ENCODE peak calls at places on chromosomes 16 and 17, in four cellular contexts. S, G, H and L are unnamed samples.

GRCh38 chr16:17375388-17376304 is 95.1 kb downstream of the XYLT1 start:
- DNase-seq in G (no peak), H (no peak), S (no peak), L (no peak)

GRCh38 chr16:23729503-23730424 is 16.7 kb upstream of the ERN2 start:
- DNase-seq in H (no peak), G (peak), S (peak), L (no peak)

GRCh38 chr16:57540906-57541753 is 1.3 kb upstream of the ADGRG5 start:
- DNase-seq in H (no peak), G (peak), S (no peak), L (no peak)

GRCh38 chr17:60107526-60108257 is 29.0 kb upstream of the HEATR6 start:
- DNase-seq in G (no peak), H (no peak), S (no peak), L (no peak)

GRCh38 chr17:66150708-66151107 is 41.2 kb downstream of the CEP112 start:
- DNase-seq in S (no peak), H (no peak), G (no peak), L (no peak)

GRCh38 chr17:11908711-11909146 is 88.5 kb downstream of the ZNF18 start:
- DNase-seq in G (no peak), S (no peak), H (no peak), L (no peak)

GRCh38 chr17:79950306-79950705 is 85.4 kb downstream of the TBC1D16 start:
- DNase-seq in G (no peak), H (peak), S (no peak), L (no peak)

GRCh38 chr16:66440271-66440802 is 13.2 kb downstream of the BEAN1 start:
- DNase-seq in H (no peak), G (no peak), S (no peak), L (no peak)

DNA sequence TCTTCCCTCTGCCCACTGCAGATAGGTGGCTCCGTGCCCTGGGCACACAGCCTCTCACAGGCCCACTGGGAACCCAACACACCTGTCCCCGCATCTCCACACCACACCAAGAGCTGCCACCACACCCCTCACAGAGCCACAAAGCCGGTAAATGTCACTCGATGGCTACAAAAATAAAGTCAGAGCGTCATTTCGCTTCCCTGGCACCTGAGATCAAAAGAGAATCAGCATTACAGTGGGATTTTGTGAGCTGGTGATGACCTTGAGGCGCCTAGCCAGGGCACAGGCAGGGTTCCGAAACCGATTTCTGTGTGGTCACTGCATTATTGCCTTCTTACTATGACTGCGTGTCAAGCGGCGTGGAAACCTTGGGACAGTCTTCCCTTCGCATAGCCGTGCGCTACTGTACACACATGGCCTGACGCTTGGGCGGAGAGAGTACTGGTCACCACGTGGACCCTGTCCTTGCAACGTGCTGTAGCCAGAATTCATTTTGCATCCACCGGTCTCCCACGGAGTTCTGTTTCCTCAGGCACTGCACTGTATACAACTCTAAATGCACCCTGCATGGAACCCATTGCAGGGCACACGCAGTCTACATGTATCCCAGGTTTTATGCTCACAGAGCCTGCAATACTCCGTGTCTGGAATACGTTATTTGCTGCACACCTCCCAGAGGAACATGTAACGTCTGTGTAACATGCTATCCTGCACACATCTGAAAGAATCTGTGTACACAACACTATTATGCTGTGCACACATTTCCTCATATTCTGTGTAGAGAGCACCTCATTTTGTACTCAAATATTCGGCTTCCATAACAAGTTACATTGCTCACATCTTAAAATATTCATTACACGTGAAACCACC is 5.8 kb upstream of the FOXF1 start:
- DNase-seq in G (no peak), S (no peak), H (no peak), L (no peak)
- H3K4me3 ChIP-seq in G (no peak), S (no peak), H (no peak), L (no peak)

GRCh38 chr17:8250101-8250500 is 1.0 kb downstream of the PFAS start:
- DNase-seq in S (no peak), H (no peak), G (no peak), L (no peak)
- H3K4me3 ChIP-seq in S (peak), H (no peak), G (peak), L (no peak)

DNA sequence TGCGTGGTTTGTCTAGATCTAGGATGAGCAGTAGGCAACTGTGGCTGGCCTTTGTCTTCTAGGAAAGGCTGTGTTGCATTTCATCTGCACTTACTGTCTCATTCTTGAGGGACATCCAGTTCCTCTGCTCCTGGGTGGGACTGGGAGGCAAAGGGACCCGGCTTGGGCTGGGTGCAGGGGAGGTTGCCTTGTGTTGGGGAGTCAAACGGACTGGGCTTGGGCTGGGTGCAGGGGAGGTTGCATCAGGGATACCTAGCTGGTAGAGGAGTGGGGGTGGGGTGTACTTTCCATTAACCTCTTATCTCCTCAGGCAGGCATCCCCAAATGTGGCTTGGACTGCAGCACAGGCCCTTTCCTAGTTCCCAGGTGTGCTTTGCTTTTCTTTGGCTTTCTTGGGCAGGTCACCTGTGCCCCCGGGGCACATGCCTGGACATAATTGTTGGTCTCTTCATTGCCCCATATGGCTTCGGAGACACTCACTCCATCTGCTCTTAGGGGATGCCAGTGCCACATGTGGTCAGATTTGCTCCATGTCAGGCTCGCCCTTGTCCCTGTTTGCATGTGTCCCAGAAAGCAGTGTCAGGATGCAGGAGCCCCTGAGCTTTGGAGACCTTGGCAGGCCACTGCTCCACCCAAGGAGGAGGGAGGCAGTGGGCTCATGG is 1682.9 kb downstream of the TP53TG3F start:
- DNase-seq in G (no peak), H (no peak), S (no peak), L (no peak)
- H3K4me3 ChIP-seq in G (no peak), H (no peak), S (no peak), L (no peak)

DNA sequence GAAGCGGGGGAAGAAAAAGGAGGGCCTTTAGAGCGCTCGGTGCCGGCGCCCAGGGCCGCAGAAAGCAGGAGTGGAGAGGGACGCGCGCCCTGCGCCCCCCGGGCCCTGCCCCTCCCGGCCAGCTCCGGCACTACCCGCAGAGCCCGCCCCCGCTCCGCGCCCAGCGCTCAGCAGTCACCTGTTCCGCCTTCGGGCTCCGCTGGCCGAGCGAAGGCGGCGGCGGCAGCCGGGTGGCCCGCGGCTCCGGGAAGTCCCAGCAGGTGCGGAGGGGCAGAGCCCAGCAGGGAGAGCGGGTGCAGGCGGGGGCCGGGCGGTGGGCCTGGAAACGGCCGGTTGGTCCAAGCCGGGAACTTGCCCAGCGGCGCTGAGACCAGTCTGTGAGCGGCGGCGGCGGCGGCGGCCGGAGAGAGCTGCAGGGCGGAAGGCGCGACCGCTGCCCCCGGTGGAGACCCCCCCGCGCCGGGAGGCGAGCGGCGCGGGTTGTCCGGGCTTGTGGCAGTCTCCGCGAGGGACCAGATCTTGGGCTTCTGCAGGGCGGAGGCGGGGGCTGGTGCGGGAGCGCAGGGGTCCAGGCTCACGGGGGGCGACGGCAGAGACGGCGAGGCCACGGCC is 2.2 kb downstream of the IRX3 start:
- DNase-seq in S (peak), H (peak), G (no peak), L (no peak)
- H3K4me3 ChIP-seq in S (peak), H (peak), G (peak), L (no peak)

DNA sequence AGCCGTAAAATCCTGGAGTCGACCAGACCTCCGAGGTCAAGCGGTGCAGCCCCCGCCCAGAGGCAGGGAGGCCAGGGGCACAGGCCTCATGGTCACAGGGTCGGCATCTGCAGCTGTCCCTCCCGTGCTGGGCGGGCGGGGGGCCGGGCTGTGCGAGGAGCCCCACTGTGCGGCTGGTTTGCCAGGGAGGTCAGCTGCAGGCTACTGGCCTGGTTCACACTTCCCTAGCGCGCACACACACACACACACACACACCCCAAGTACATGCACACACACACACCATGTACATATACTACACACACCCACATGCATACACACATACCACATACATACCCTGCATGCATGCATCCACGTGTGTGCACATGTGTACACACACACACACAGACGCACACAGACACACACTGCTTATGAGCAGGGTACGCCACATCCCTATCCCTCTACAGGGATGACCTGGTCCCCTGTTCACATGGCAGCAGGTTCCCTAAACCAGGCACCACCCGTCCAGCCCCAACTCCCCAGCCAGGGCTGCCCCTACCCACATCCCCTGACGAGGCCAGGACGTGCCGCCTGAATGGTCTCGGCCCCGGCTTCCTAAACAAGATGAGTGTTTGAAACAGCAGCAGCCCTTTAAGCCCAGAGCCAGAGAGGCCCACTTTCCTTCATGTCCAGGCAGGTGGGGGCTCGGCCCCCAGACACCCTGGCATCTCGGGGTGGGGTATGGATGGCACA is 109.0 kb upstream of the CIBAR2 start:
- DNase-seq in S (no peak), H (no peak), G (no peak), L (no peak)
- H3K4me3 ChIP-seq in S (no peak), H (no peak), G (no peak), L (no peak)

GRCh38 chr16:676565-677297 is 1.3 kb downstream of the RHBDL1 start:
- DNase-seq in G (peak), H (peak), S (no peak), L (peak)

GRCh38 chr16:674214-674881 is 1.1 kb upstream of the RHBDL1 start:
- DNase-seq in S (no peak), H (no peak), G (no peak), L (no peak)

GRCh38 chr16:673399-673991 is 2.0 kb upstream of the RHBDL1 start:
- DNase-seq in S (no peak), G (no peak), H (no peak), L (no peak)

GRCh38 chr16:675884-676564 is 553 bp downstream of the RHBDL1 start:
- DNase-seq in S (no peak), G (no peak), H (no peak), L (no peak)

DNA sequence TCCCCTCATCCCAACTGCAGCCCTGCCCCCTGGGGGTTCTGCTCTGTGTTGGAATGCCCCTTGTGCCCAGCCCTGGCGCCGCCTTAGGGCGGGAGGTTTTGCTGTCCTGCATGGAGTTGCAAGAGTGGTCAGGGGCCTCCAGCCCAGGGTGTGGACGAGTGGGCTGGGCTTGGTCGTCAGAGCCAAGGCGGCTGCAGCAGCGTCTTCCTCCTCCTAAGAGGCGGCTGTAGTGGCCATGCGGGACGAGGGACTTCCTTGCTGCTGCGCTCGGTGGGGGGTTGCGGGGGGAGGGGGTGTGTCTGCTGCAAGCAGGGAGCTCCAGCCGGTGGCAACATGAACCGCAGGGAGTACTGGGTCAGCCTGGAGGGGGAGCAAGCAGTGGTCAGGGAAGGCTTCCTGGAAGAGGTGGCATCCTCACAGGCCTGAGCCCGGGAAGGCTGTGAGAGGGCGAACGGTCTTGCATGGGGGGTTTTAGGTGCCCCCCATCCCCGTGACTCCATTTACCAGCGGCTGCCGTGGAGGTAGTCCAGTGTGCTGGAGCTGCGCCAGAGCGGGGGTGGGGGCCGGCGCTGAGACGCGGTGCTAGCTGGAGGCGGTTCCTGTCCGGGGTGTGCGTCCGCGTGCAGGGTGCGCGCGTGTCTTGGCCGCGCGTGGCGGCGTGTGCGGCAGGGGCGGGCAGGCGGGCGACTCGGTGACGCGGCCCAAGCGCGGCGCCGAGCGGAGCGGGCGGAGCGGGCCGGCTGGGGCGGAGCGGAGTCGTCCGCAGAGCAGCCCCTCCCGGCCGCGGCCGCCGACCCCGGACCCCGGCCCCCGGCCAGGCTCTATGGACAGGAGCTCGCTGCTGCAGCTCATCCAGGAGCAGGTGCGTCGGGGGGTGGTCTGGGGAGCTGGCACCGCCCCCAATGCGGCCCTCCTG is at the start of gene RHBDL1:
- DNase-seq in S (peak), H (no peak), G (no peak), L (no peak)
- H3K4me3 ChIP-seq in S (peak), H (peak), G (peak), L (no peak)

GRCh38 chr16:30187556-30187865 is 4.1 kb downstream of the CORO1A start:
- DNase-seq in H (no peak), S (no peak), G (no peak), L (no peak)
- H3K4me3 ChIP-seq in H (no peak), S (no peak), G (no peak), L (peak)